ENCODE peak calls at places on chromosomes 7 and 10, in five cellular contexts. L, X, K, U and C are unnamed samples. For H3K4me1, the result is how much of the 10 kb centered on the place peaks cover.

GRCh38 chr7:26078437-26079362 is 73.3 kb upstream of the NFE2L3 start:
- DNase-seq in L (peak), X (peak), K (peak), U (no peak), C (peak)

GRCh38 chr10:123517376-123517775 is 148.8 kb upstream of the GPR26 start:
- DNase-seq in L (no peak), X (no peak), K (no peak), U (no peak), C (no peak)

GRCh38 chr7:108225531-108226181 is 95.5 kb upstream of the LAMB4 start:
- DNase-seq in L (no peak), X (no peak), K (no peak), U (no peak), C (no peak)

GRCh38 chr10:13615650-13616049 is 28.9 kb downstream of the PRPF18 start:
- DNase-seq in L (no peak), X (no peak), K (no peak), U (no peak), C (no peak)

GRCh38 chr10:3273966-3274365 is 101.4 kb upstream of the PITRM1 start:
- DNase-seq in L (no peak), X (no peak), K (no peak), U (no peak), C (no peak)

GRCh38 chr7:121102619-121103018 is 114.1 kb downstream of the CPED1 start:
- DNase-seq in L (no peak), X (no peak), K (no peak), U (no peak), C (no peak)

GRCh38 chr10:123995461-123996131 is 97.8 kb downstream of the CHST15 start:
- DNase-seq in L (peak), X (no peak), K (peak), U (no peak), C (peak)

GRCh38 chr7:52842192-52842900 is 193.1 kb upstream of the POM121L12 start:
- DNase-seq in L (no peak), X (no peak), K (no peak), U (no peak), C (no peak)

GRCh38 chr10:85280014-85280413 is 951.6 kb downstream of the CCSER2 start:
- DNase-seq in L (no peak), X (no peak), K (no peak), U (no peak), C (no peak)

GRCh38 chr10:89516149-89516832 is 19.1 kb downstream of the SLC16A12 start:
- DNase-seq in L (no peak), X (peak), K (peak), U (no peak), C (peak)

GRCh38 chr10:58956926-58957325 is 219.5 kb upstream of the PHYHIPL start:
- DNase-seq in L (no peak), X (no peak), K (no peak), U (no peak), C (no peak)

GRCh38 chr7:137900137-137900536 is 53.4 kb upstream of the DGKI start:
- DNase-seq in L (no peak), X (no peak), K (no peak), U (no peak), C (no peak)

DNA sequence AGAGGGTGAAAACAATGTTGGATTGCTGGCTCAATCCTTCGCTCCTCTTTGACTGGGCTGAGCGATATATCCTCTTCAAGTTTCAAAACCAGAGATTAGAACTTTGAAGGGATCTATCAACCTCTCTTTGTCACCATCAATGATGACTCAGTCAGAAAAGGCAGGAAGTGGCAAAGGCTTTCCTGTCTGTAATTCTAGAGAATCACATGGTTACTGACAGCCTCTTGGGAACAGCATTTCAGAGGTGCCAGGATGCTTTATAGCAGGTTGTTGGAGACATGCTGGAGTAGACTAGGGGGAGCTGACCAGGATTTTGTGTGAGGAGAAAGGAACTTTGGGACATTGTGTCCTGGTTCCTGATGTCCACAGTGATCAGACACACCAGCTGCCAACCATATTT is 81.3 kb downstream of the PRKCQ start:
- DNase-seq in L (peak), X (no peak), K (no peak), U (no peak), C (no peak)
- H3K27ac ChIP-seq in L (no peak), X (no peak), K (no peak), U (no peak), C (no peak)

GRCh38 chr7:158814637-158815036 is 14.7 kb downstream of the ESYT2 start:
- DNase-seq in L (no peak), X (no peak), K (peak), U (no peak), C (no peak)

GRCh38 chr7:158815471-158816128 is 13.7 kb downstream of the ESYT2 start:
- DNase-seq in L (no peak), X (no peak), K (peak), U (no peak), C (no peak)

GRCh38 chr7:158816271-158816670 is 13.0 kb downstream of the ESYT2 start:
- DNase-seq in L (no peak), X (no peak), K (peak), U (no peak), C (no peak)

GRCh38 chr7:158816995-158817394 is 12.3 kb downstream of the ESYT2 start:
- DNase-seq in L (no peak), X (no peak), K (no peak), U (no peak), C (no peak)

DNA sequence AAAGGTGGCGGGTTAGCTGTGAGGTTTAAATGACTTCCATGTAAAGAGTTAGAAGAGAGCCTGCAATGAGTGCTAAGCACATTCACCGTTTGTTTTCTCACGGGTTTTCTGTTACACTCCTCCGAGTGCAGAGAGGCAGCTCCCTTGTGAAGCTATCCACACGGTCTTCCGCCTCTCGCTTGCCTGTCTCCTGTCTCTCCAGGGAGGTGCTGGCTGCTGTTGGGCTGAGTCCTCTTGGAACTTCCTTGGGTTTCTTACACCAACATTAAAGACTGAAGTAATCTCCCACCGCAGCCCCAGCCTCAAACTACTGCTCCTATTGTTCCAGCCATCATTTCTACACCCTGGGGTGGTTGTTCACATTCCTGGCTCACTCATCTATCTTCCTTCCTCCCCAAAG is 14.3 kb downstream of the ESYT2 start:
- DNase-seq in L (no peak), X (no peak), K (peak), U (no peak), C (no peak)
- H3K4me1 ChIP-seq in L (under half), X (half or more), K (under half), U (half or more), C (half or more)

DNA sequence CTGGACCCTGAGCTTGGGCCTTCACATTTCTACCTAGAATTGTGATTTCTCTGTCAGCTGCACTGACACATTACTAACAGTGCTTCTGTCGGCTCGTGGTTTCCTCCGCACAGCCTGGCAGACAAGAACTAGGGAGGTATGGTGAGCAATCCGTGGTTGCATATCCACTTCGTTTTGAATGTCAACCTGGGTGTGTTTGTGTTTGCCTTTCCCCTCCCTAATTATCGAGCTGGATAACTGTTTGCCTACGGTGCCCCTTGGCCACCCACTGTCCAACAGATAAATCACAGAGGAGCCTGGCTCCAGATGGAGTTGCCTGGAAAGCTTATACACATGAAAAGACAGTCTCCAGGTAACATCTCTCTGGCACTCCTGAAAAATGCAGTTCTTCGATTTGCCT is 228.9 kb downstream of the TRIL start:
- DNase-seq in L (no peak), X (no peak), K (no peak), U (no peak), C (no peak)
- H3K27ac ChIP-seq in L (no peak), X (no peak), K (no peak), U (no peak), C (no peak)

GRCh38 chr10:103855424-103855823 is at the start of gene SH3PXD2A:
- DNase-seq in L (no peak), X (peak), K (peak), U (no peak), C (no peak)

GRCh38 chr10:103856497-103857175 is 1.3 kb upstream of the SH3PXD2A start:
- DNase-seq in L (no peak), X (no peak), K (no peak), U (no peak), C (no peak)

GRCh38 chr10:103854687-103855423 is 521 bp downstream of the SH3PXD2A start:
- DNase-seq in L (no peak), X (peak), K (peak), U (no peak), C (no peak)

GRCh38 chr10:103854265-103854686 is 1.1 kb downstream of the SH3PXD2A start:
- DNase-seq in L (no peak), X (no peak), K (no peak), U (no peak), C (no peak)

DNA sequence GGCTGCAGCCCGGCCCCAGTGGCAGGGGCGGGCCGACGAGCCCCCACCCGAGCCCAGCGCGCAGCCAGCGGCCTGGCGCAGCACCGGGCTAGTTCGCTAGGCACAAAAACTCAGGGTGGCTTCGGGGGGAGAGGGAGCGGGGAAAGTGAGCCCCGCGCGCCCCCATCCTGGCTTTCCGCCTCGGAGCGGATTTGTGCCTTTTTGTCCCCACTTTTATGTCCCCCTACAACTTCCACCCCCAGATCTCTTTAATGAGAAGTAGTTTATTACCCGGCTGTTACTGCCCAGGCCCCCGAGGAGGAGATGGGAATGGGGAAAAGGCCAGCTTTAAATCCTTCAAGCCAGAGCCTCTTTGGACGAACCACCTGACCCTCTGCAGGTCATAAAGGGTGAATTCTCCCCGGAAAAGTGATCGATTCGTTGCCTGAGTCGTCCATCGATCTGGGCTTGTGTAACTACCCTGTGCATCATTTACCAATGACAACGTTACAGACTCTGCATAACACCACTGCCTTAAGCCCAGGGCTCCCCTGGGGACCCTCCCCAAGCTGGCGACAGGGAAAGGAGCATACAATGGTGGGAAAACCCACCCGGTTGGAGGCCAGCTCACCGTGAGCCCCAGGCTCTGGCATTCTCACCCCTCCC is 598 bp upstream of the SH3PXD2A start:
- DNase-seq in L (no peak), X (no peak), K (no peak), U (no peak), C (no peak)
- H3K4me1 ChIP-seq in L (under half), X (under half), K (under half), U (under half), C (under half)